ENCODE peak calls at places on chromosomes 5 and 9, in four cellular contexts. One of them, this sample, is unnamed. For H3K27me3, the result is how much of the 10 kb centered on the place peaks cover.

GRCh38 chr5:10792336-10792735 is 31.3 kb upstream of the DAP start:
- DNase-seq in cardiac muscle cell: no peak
- DNase-seq in hepatocyte: no peak
- DNase-seq in BJ: no peak
- DNase-seq in this sample: no peak

GRCh38 chr5:179142434-179143198 is 82.4 kb downstream of the ZNF354C start:
- DNase-seq in BJ: peak
- DNase-seq in hepatocyte: no peak
- DNase-seq in cardiac muscle cell: peak
- DNase-seq in this sample: no peak

GRCh38 chr5:1755321-1755949 is 44.2 kb downstream of the MRPL36 start:
- DNase-seq in BJ: no peak
- DNase-seq in cardiac muscle cell: no peak
- DNase-seq in hepatocyte: no peak
- DNase-seq in this sample: no peak

GRCh38 chr5:121366515-121366914 is 485.2 kb upstream of the FTMT start:
- DNase-seq in cardiac muscle cell: no peak
- DNase-seq in hepatocyte: no peak
- DNase-seq in BJ: peak
- DNase-seq in this sample: no peak

GRCh38 chr5:51380603-51381207 is 2.5 kb upstream of the ISL1 start:
- DNase-seq in cardiac muscle cell: peak
- DNase-seq in BJ: no peak
- DNase-seq in hepatocyte: peak
- DNase-seq in this sample: no peak

GRCh38 chr5:110727025-110727314 is 499 bp upstream of the TMEM232 start:
- DNase-seq in BJ: no peak
- DNase-seq in cardiac muscle cell: no peak
- DNase-seq in hepatocyte: peak
- DNase-seq in this sample: no peak

GRCh38 chr9:136297016-136297691 is 6.7 kb downstream of the CCDC187 start:
- DNase-seq in BJ: no peak
- DNase-seq in hepatocyte: no peak
- DNase-seq in cardiac muscle cell: no peak
- DNase-seq in this sample: peak

GRCh38 chr5:111384220-111384619 is 128.1 kb downstream of the STARD4 start:
- DNase-seq in hepatocyte: no peak
- DNase-seq in cardiac muscle cell: peak
- DNase-seq in BJ: no peak
- DNase-seq in this sample: no peak

GRCh38 chr9:35516481-35516880 is 26.6 kb downstream of the RUSC2 start:
- DNase-seq in BJ: no peak
- DNase-seq in hepatocyte: peak
- DNase-seq in cardiac muscle cell: peak
- DNase-seq in this sample: no peak

GRCh38 chr5:119274024-119274766 is 81.6 kb upstream of the TNFAIP8 start:
- DNase-seq in hepatocyte: peak
- DNase-seq in BJ: no peak
- DNase-seq in cardiac muscle cell: no peak
- DNase-seq in this sample: no peak

GRCh38 chr5:57871496-57871895 is 388.9 kb upstream of the ACTBL2 start:
- DNase-seq in BJ: no peak
- DNase-seq in hepatocyte: no peak
- DNase-seq in cardiac muscle cell: no peak
- DNase-seq in this sample: no peak

GRCh38 chr9:108186996-108187395 is 668.8 kb downstream of the ACTL7B start:
- DNase-seq in hepatocyte: no peak
- DNase-seq in BJ: no peak
- DNase-seq in cardiac muscle cell: peak
- DNase-seq in this sample: peak

GRCh38 chr5:122121782-122122465 is 7.4 kb upstream of the ZNF474 start:
- DNase-seq in BJ: no peak
- DNase-seq in hepatocyte: no peak
- DNase-seq in cardiac muscle cell: no peak
- DNase-seq in this sample: no peak

GRCh38 chr9:114804504-114804903 is 1.3 kb downstream of the TNFSF15 start:
- DNase-seq in hepatocyte: peak
- DNase-seq in BJ: peak
- DNase-seq in cardiac muscle cell: peak
- DNase-seq in this sample: no peak

GRCh38 chr9:133608881-133609280 is 308 bp downstream of the FAM163B start:
- DNase-seq in hepatocyte: no peak
- DNase-seq in BJ: no peak
- DNase-seq in cardiac muscle cell: no peak
- DNase-seq in this sample: no peak
- H3K27me3 ChIP-seq in hepatocyte: under half
- H3K27me3 ChIP-seq in BJ: under half
- H3K27me3 ChIP-seq in cardiac muscle cell: half or more
- H3K27me3 ChIP-seq in this sample: under half

GRCh38 chr5:142107729-142108431 is 699 bp upstream of the NDFIP1 start:
- DNase-seq in BJ: no peak
- DNase-seq in cardiac muscle cell: no peak
- DNase-seq in hepatocyte: no peak
- DNase-seq in this sample: no peak

GRCh38 chr5:142110988-142111687 is 2.6 kb downstream of the NDFIP1 start:
- DNase-seq in hepatocyte: no peak
- DNase-seq in BJ: no peak
- DNase-seq in cardiac muscle cell: no peak
- DNase-seq in this sample: no peak

GRCh38 chr5:142109356-142110045 is 922 bp downstream of the NDFIP1 start:
- DNase-seq in cardiac muscle cell: peak
- DNase-seq in BJ: no peak
- DNase-seq in hepatocyte: peak
- DNase-seq in this sample: no peak

GRCh38 chr5:142108432-142109355 is at the start of gene NDFIP1:
- DNase-seq in BJ: no peak
- DNase-seq in cardiac muscle cell: peak
- DNase-seq in hepatocyte: peak
- DNase-seq in this sample: peak

GRCh38 chr5:142110046-142110531 is 1.5 kb downstream of the NDFIP1 start:
- DNase-seq in BJ: no peak
- DNase-seq in hepatocyte: no peak
- DNase-seq in cardiac muscle cell: peak
- DNase-seq in this sample: no peak
- TF ChIP-seq CTCF in BJ: peak
- TF ChIP-seq CTCF in hepatocyte: peak
- TF ChIP-seq CTCF in cardiac muscle cell: peak
- TF ChIP-seq CTCF in this sample: no peak

GRCh38 chr5:135441256-135441915 is 5.8 kb downstream of the DCANP1 start:
- DNase-seq in BJ: no peak
- DNase-seq in cardiac muscle cell: no peak
- DNase-seq in hepatocyte: no peak
- DNase-seq in this sample: no peak
- H3K27me3 ChIP-seq in BJ: under half
- H3K27me3 ChIP-seq in cardiac muscle cell: under half
- H3K27me3 ChIP-seq in hepatocyte: under half
- H3K27me3 ChIP-seq in this sample: under half

GRCh38 chr5:151002250-151002649 is 18.1 kb upstream of the GPX3 start:
- DNase-seq in cardiac muscle cell: peak
- DNase-seq in hepatocyte: no peak
- DNase-seq in BJ: no peak
- DNase-seq in this sample: no peak
- TF ChIP-seq CTCF in cardiac muscle cell: peak
- TF ChIP-seq CTCF in hepatocyte: peak
- TF ChIP-seq CTCF in BJ: peak
- TF ChIP-seq CTCF in this sample: peak